ENCODE peak calls at places on chromosomes 12 and 14, in eight cellular contexts. One of them, this sample, is unnamed.
A peak's percentile ranks its signal among the peaks of the same experiment; 100 is the strongest.

GRCh38 chr12:52637299-52637698 is 14.7 kb downstream of the KRT2 start:
- DNase-seq in iris pigment epithelial cell: no peak
- DNase-seq in G401: no peak
- DNase-seq in tibial artery: no peak
- DNase-seq in activated CD4-positive, alpha-beta T cell treated with anti-CD3 and anti-CD28 coated beads, Interleukin-2, amount 50 U/mL, for 48 hours: no peak
- DNase-seq in tibial nerve: no peak
- DNase-seq in stimulated activated CD4-positive, alpha-beta T cell treated with anti-CD3 and anti-CD28 coated beads, Interleukin-4, amount 100 ng/mL, for 48 hours: no peak
- DNase-seq in uterus: no peak
- DNase-seq in this sample: no peak

GRCh38 chr12:29961231-29961630 is 177.5 kb upstream of the TMTC1 start:
- DNase-seq in iris pigment epithelial cell: peak; percentile 60
- DNase-seq in uterus: no peak
- DNase-seq in activated CD4-positive, alpha-beta T cell treated with anti-CD3 and anti-CD28 coated beads, Interleukin-2, amount 50 U/mL, for 48 hours: no peak
- DNase-seq in tibial artery: no peak
- DNase-seq in tibial nerve: no peak
- DNase-seq in stimulated activated CD4-positive, alpha-beta T cell treated with anti-CD3 and anti-CD28 coated beads, Interleukin-4, amount 100 ng/mL, for 48 hours: no peak
- DNase-seq in G401: no peak
- DNase-seq in this sample: no peak

GRCh38 chr12:54984602-54985376 is at the start of gene TESPA1:
- DNase-seq in iris pigment epithelial cell: no peak
- DNase-seq in stimulated activated CD4-positive, alpha-beta T cell treated with anti-CD3 and anti-CD28 coated beads, Interleukin-4, amount 100 ng/mL, for 48 hours: peak; percentile 73
- DNase-seq in tibial artery: peak; percentile 52
- DNase-seq in tibial nerve: peak; percentile 38
- DNase-seq in G401: no peak
- DNase-seq in activated CD4-positive, alpha-beta T cell treated with anti-CD3 and anti-CD28 coated beads, Interleukin-2, amount 50 U/mL, for 48 hours: peak; percentile 81
- DNase-seq in uterus: peak; percentile 31
- DNase-seq in this sample: peak; percentile 92

GRCh38 chr12:47133981-47134380 is 54.2 kb upstream of the AMIGO2 start:
- DNase-seq in uterus: no peak
- DNase-seq in G401: no peak
- DNase-seq in stimulated activated CD4-positive, alpha-beta T cell treated with anti-CD3 and anti-CD28 coated beads, Interleukin-4, amount 100 ng/mL, for 48 hours: no peak
- DNase-seq in tibial nerve: no peak
- DNase-seq in activated CD4-positive, alpha-beta T cell treated with anti-CD3 and anti-CD28 coated beads, Interleukin-2, amount 50 U/mL, for 48 hours: no peak
- DNase-seq in tibial artery: no peak
- DNase-seq in iris pigment epithelial cell: no peak
- DNase-seq in this sample: no peak

GRCh38 chr14:104290058-104290667 is 151.8 kb downstream of the KIF26A start:
- DNase-seq in tibial artery: no peak
- DNase-seq in iris pigment epithelial cell: no peak
- DNase-seq in stimulated activated CD4-positive, alpha-beta T cell treated with anti-CD3 and anti-CD28 coated beads, Interleukin-4, amount 100 ng/mL, for 48 hours: no peak
- DNase-seq in uterus: no peak
- DNase-seq in G401: no peak
- DNase-seq in activated CD4-positive, alpha-beta T cell treated with anti-CD3 and anti-CD28 coated beads, Interleukin-2, amount 50 U/mL, for 48 hours: no peak
- DNase-seq in tibial nerve: no peak
- DNase-seq in this sample: no peak

GRCh38 chr12:112971248-112971647 is 7.1 kb upstream of the OAS2 start:
- DNase-seq in tibial nerve: no peak
- DNase-seq in uterus: no peak
- DNase-seq in activated CD4-positive, alpha-beta T cell treated with anti-CD3 and anti-CD28 coated beads, Interleukin-2, amount 50 U/mL, for 48 hours: no peak
- DNase-seq in G401: no peak
- DNase-seq in iris pigment epithelial cell: no peak
- DNase-seq in stimulated activated CD4-positive, alpha-beta T cell treated with anti-CD3 and anti-CD28 coated beads, Interleukin-4, amount 100 ng/mL, for 48 hours: no peak
- DNase-seq in tibial artery: no peak
- DNase-seq in this sample: no peak

GRCh38 chr14:96189288-96189711 is 15.3 kb upstream of the BDKRB2 start:
- DNase-seq in tibial artery: no peak
- DNase-seq in stimulated activated CD4-positive, alpha-beta T cell treated with anti-CD3 and anti-CD28 coated beads, Interleukin-4, amount 100 ng/mL, for 48 hours: no peak
- DNase-seq in uterus: no peak
- DNase-seq in activated CD4-positive, alpha-beta T cell treated with anti-CD3 and anti-CD28 coated beads, Interleukin-2, amount 50 U/mL, for 48 hours: no peak
- DNase-seq in tibial nerve: no peak
- DNase-seq in G401: no peak
- DNase-seq in iris pigment epithelial cell: peak; percentile 63
- DNase-seq in this sample: no peak

GRCh38 chr12:3380200-3381020 is 110.6 kb upstream of the PRMT8 start:
- DNase-seq in tibial nerve: no peak
- DNase-seq in uterus: no peak
- DNase-seq in iris pigment epithelial cell: no peak
- DNase-seq in tibial artery: no peak
- DNase-seq in activated CD4-positive, alpha-beta T cell treated with anti-CD3 and anti-CD28 coated beads, Interleukin-2, amount 50 U/mL, for 48 hours: no peak
- DNase-seq in stimulated activated CD4-positive, alpha-beta T cell treated with anti-CD3 and anti-CD28 coated beads, Interleukin-4, amount 100 ng/mL, for 48 hours: no peak
- DNase-seq in G401: no peak
- DNase-seq in this sample: no peak

GRCh38 chr14:20688167-20688839 is at the start of gene ANG:
- DNase-seq in activated CD4-positive, alpha-beta T cell treated with anti-CD3 and anti-CD28 coated beads, Interleukin-2, amount 50 U/mL, for 48 hours: no peak
- DNase-seq in tibial artery: no peak
- DNase-seq in iris pigment epithelial cell: no peak
- DNase-seq in uterus: no peak
- DNase-seq in tibial nerve: no peak
- DNase-seq in G401: no peak
- DNase-seq in stimulated activated CD4-positive, alpha-beta T cell treated with anti-CD3 and anti-CD28 coated beads, Interleukin-4, amount 100 ng/mL, for 48 hours: no peak
- DNase-seq in this sample: no peak

GRCh38 chr14:34785223-34786006 is 71.0 kb upstream of the CFL2 start:
- DNase-seq in activated CD4-positive, alpha-beta T cell treated with anti-CD3 and anti-CD28 coated beads, Interleukin-2, amount 50 U/mL, for 48 hours: no peak
- DNase-seq in uterus: no peak
- DNase-seq in stimulated activated CD4-positive, alpha-beta T cell treated with anti-CD3 and anti-CD28 coated beads, Interleukin-4, amount 100 ng/mL, for 48 hours: no peak
- DNase-seq in tibial artery: no peak
- DNase-seq in G401: no peak
- DNase-seq in tibial nerve: no peak
- DNase-seq in iris pigment epithelial cell: no peak
- DNase-seq in this sample: no peak

GRCh38 chr12:40156031-40156764 is 50.3 kb upstream of the SLC2A13 start:
- DNase-seq in iris pigment epithelial cell: no peak
- DNase-seq in tibial artery: no peak
- DNase-seq in stimulated activated CD4-positive, alpha-beta T cell treated with anti-CD3 and anti-CD28 coated beads, Interleukin-4, amount 100 ng/mL, for 48 hours: no peak
- DNase-seq in tibial nerve: no peak
- DNase-seq in activated CD4-positive, alpha-beta T cell treated with anti-CD3 and anti-CD28 coated beads, Interleukin-2, amount 50 U/mL, for 48 hours: no peak
- DNase-seq in uterus: no peak
- DNase-seq in G401: no peak
- DNase-seq in this sample: no peak

GRCh38 chr12:124053855-124054254 is 80.8 kb downstream of the ZNF664 start:
- DNase-seq in tibial artery: no peak
- DNase-seq in stimulated activated CD4-positive, alpha-beta T cell treated with anti-CD3 and anti-CD28 coated beads, Interleukin-4, amount 100 ng/mL, for 48 hours: no peak
- DNase-seq in G401: peak; percentile 67
- DNase-seq in tibial nerve: peak; percentile 33
- DNase-seq in uterus: peak; percentile 69
- DNase-seq in activated CD4-positive, alpha-beta T cell treated with anti-CD3 and anti-CD28 coated beads, Interleukin-2, amount 50 U/mL, for 48 hours: no peak
- DNase-seq in iris pigment epithelial cell: peak; percentile 75
- DNase-seq in this sample: no peak

GRCh38 chr12:96427269-96427729 is 27.1 kb upstream of the CDK17 start:
- DNase-seq in tibial nerve: no peak
- DNase-seq in iris pigment epithelial cell: peak; percentile 100
- DNase-seq in activated CD4-positive, alpha-beta T cell treated with anti-CD3 and anti-CD28 coated beads, Interleukin-2, amount 50 U/mL, for 48 hours: peak; percentile 23
- DNase-seq in tibial artery: peak; percentile 73
- DNase-seq in G401: no peak
- DNase-seq in uterus: peak; percentile 71
- DNase-seq in stimulated activated CD4-positive, alpha-beta T cell treated with anti-CD3 and anti-CD28 coated beads, Interleukin-4, amount 100 ng/mL, for 48 hours: peak; percentile 30
- DNase-seq in this sample: no peak

GRCh38 chr12:59780605-59781135 is 184.8 kb downstream of the SLC16A7 start:
- DNase-seq in G401: peak; percentile 10
- DNase-seq in stimulated activated CD4-positive, alpha-beta T cell treated with anti-CD3 and anti-CD28 coated beads, Interleukin-4, amount 100 ng/mL, for 48 hours: no peak
- DNase-seq in activated CD4-positive, alpha-beta T cell treated with anti-CD3 and anti-CD28 coated beads, Interleukin-2, amount 50 U/mL, for 48 hours: no peak
- DNase-seq in iris pigment epithelial cell: peak; percentile 51
- DNase-seq in uterus: no peak
- DNase-seq in tibial artery: no peak
- DNase-seq in tibial nerve: no peak
- DNase-seq in this sample: peak; percentile 24

GRCh38 chr14:56760164-56760914 is 49.9 kb downstream of the OTX2 start:
- DNase-seq in G401: no peak
- DNase-seq in stimulated activated CD4-positive, alpha-beta T cell treated with anti-CD3 and anti-CD28 coated beads, Interleukin-4, amount 100 ng/mL, for 48 hours: no peak
- DNase-seq in activated CD4-positive, alpha-beta T cell treated with anti-CD3 and anti-CD28 coated beads, Interleukin-2, amount 50 U/mL, for 48 hours: no peak
- DNase-seq in tibial nerve: no peak
- DNase-seq in uterus: no peak
- DNase-seq in tibial artery: no peak
- DNase-seq in iris pigment epithelial cell: no peak
- DNase-seq in this sample: no peak

GRCh38 chr12:119461815-119462214 is 127.3 kb downstream of the CCDC60 start:
- DNase-seq in iris pigment epithelial cell: no peak
- DNase-seq in uterus: no peak
- DNase-seq in tibial artery: no peak
- DNase-seq in tibial nerve: no peak
- DNase-seq in G401: no peak
- DNase-seq in stimulated activated CD4-positive, alpha-beta T cell treated with anti-CD3 and anti-CD28 coated beads, Interleukin-4, amount 100 ng/mL, for 48 hours: no peak
- DNase-seq in activated CD4-positive, alpha-beta T cell treated with anti-CD3 and anti-CD28 coated beads, Interleukin-2, amount 50 U/mL, for 48 hours: no peak
- DNase-seq in this sample: no peak

GRCh38 chr12:130965668-130966067 is 12.0 kb downstream of the ADGRD1 start:
- DNase-seq in activated CD4-positive, alpha-beta T cell treated with anti-CD3 and anti-CD28 coated beads, Interleukin-2, amount 50 U/mL, for 48 hours: no peak
- DNase-seq in uterus: no peak
- DNase-seq in tibial artery: no peak
- DNase-seq in iris pigment epithelial cell: peak; percentile 63
- DNase-seq in G401: no peak
- DNase-seq in tibial nerve: no peak
- DNase-seq in stimulated activated CD4-positive, alpha-beta T cell treated with anti-CD3 and anti-CD28 coated beads, Interleukin-4, amount 100 ng/mL, for 48 hours: no peak
- DNase-seq in this sample: peak; percentile 4

GRCh38 chr12:6253278-6253677 is 53.1 kb downstream of the CD9 start:
- DNase-seq in iris pigment epithelial cell: no peak
- DNase-seq in stimulated activated CD4-positive, alpha-beta T cell treated with anti-CD3 and anti-CD28 coated beads, Interleukin-4, amount 100 ng/mL, for 48 hours: no peak
- DNase-seq in uterus: no peak
- DNase-seq in G401: no peak
- DNase-seq in tibial nerve: no peak
- DNase-seq in activated CD4-positive, alpha-beta T cell treated with anti-CD3 and anti-CD28 coated beads, Interleukin-2, amount 50 U/mL, for 48 hours: no peak
- DNase-seq in tibial artery: no peak
- DNase-seq in this sample: no peak

GRCh38 chr14:33150662-33151061 is 212.0 kb downstream of the NPAS3 start:
- DNase-seq in uterus: no peak
- DNase-seq in G401: no peak
- DNase-seq in stimulated activated CD4-positive, alpha-beta T cell treated with anti-CD3 and anti-CD28 coated beads, Interleukin-4, amount 100 ng/mL, for 48 hours: no peak
- DNase-seq in iris pigment epithelial cell: no peak
- DNase-seq in activated CD4-positive, alpha-beta T cell treated with anti-CD3 and anti-CD28 coated beads, Interleukin-2, amount 50 U/mL, for 48 hours: no peak
- DNase-seq in tibial artery: no peak
- DNase-seq in tibial nerve: no peak
- DNase-seq in this sample: no peak

GRCh38 chr12:96399919-96400630 is at the start of gene CDK17:
- DNase-seq in iris pigment epithelial cell: peak; percentile 86
- DNase-seq in stimulated activated CD4-positive, alpha-beta T cell treated with anti-CD3 and anti-CD28 coated beads, Interleukin-4, amount 100 ng/mL, for 48 hours: peak; percentile 80
- DNase-seq in uterus: peak; percentile 87
- DNase-seq in tibial nerve: peak; percentile 66
- DNase-seq in tibial artery: peak; percentile 77
- DNase-seq in G401: peak; percentile 76
- DNase-seq in activated CD4-positive, alpha-beta T cell treated with anti-CD3 and anti-CD28 coated beads, Interleukin-2, amount 50 U/mL, for 48 hours: peak; percentile 81
- DNase-seq in this sample: peak; percentile 54

GRCh38 chr14:61238611-61239010 is 42.5 kb downstream of the TMEM30B start:
- DNase-seq in stimulated activated CD4-positive, alpha-beta T cell treated with anti-CD3 and anti-CD28 coated beads, Interleukin-4, amount 100 ng/mL, for 48 hours: no peak
- DNase-seq in uterus: no peak
- DNase-seq in G401: no peak
- DNase-seq in tibial artery: no peak
- DNase-seq in tibial nerve: no peak
- DNase-seq in iris pigment epithelial cell: no peak
- DNase-seq in activated CD4-positive, alpha-beta T cell treated with anti-CD3 and anti-CD28 coated beads, Interleukin-2, amount 50 U/mL, for 48 hours: no peak
- DNase-seq in this sample: no peak

GRCh38 chr12:52735106-52735505 is 31.8 kb upstream of the KRT77 start:
- DNase-seq in activated CD4-positive, alpha-beta T cell treated with anti-CD3 and anti-CD28 coated beads, Interleukin-2, amount 50 U/mL, for 48 hours: no peak
- DNase-seq in uterus: no peak
- DNase-seq in tibial artery: no peak
- DNase-seq in tibial nerve: no peak
- DNase-seq in iris pigment epithelial cell: no peak
- DNase-seq in stimulated activated CD4-positive, alpha-beta T cell treated with anti-CD3 and anti-CD28 coated beads, Interleukin-4, amount 100 ng/mL, for 48 hours: no peak
- DNase-seq in G401: no peak
- DNase-seq in this sample: no peak

GRCh38 chr12:18332173-18332572 is 70.9 kb downstream of the PIK3C2G start:
- DNase-seq in activated CD4-positive, alpha-beta T cell treated with anti-CD3 and anti-CD28 coated beads, Interleukin-2, amount 50 U/mL, for 48 hours: no peak
- DNase-seq in uterus: no peak
- DNase-seq in stimulated activated CD4-positive, alpha-beta T cell treated with anti-CD3 and anti-CD28 coated beads, Interleukin-4, amount 100 ng/mL, for 48 hours: no peak
- DNase-seq in G401: no peak
- DNase-seq in tibial artery: no peak
- DNase-seq in iris pigment epithelial cell: no peak
- DNase-seq in tibial nerve: no peak
- DNase-seq in this sample: no peak

GRCh38 chr14:51056431-51056830 is 38.5 kb downstream of the TRIM9 start:
- DNase-seq in iris pigment epithelial cell: no peak
- DNase-seq in G401: peak; percentile 48
- DNase-seq in tibial nerve: no peak
- DNase-seq in stimulated activated CD4-positive, alpha-beta T cell treated with anti-CD3 and anti-CD28 coated beads, Interleukin-4, amount 100 ng/mL, for 48 hours: no peak
- DNase-seq in activated CD4-positive, alpha-beta T cell treated with anti-CD3 and anti-CD28 coated beads, Interleukin-2, amount 50 U/mL, for 48 hours: no peak
- DNase-seq in uterus: no peak
- DNase-seq in tibial artery: no peak
- DNase-seq in this sample: no peak

GRCh38 chr14:36941783-36942521 is 230.5 kb downstream of the SLC25A21 start:
- DNase-seq in iris pigment epithelial cell: peak; percentile 74
- DNase-seq in stimulated activated CD4-positive, alpha-beta T cell treated with anti-CD3 and anti-CD28 coated beads, Interleukin-4, amount 100 ng/mL, for 48 hours: peak; percentile 26
- DNase-seq in tibial nerve: peak; percentile 72
- DNase-seq in tibial artery: peak; percentile 59
- DNase-seq in uterus: peak; percentile 56
- DNase-seq in G401: peak; percentile 41
- DNase-seq in activated CD4-positive, alpha-beta T cell treated with anti-CD3 and anti-CD28 coated beads, Interleukin-2, amount 50 U/mL, for 48 hours: peak; percentile 66
- DNase-seq in this sample: peak; percentile 22

GRCh38 chr12:86265329-86265695 is 9.1 kb upstream of the MGAT4C start:
- DNase-seq in tibial nerve: no peak
- DNase-seq in iris pigment epithelial cell: no peak
- DNase-seq in uterus: no peak
- DNase-seq in tibial artery: no peak
- DNase-seq in activated CD4-positive, alpha-beta T cell treated with anti-CD3 and anti-CD28 coated beads, Interleukin-2, amount 50 U/mL, for 48 hours: no peak
- DNase-seq in stimulated activated CD4-positive, alpha-beta T cell treated with anti-CD3 and anti-CD28 coated beads, Interleukin-4, amount 100 ng/mL, for 48 hours: no peak
- DNase-seq in G401: no peak
- DNase-seq in this sample: no peak

GRCh38 chr12:28550757-28551381 is 360.6 kb downstream of the CCDC91 start:
- DNase-seq in iris pigment epithelial cell: peak; percentile 84
- DNase-seq in activated CD4-positive, alpha-beta T cell treated with anti-CD3 and anti-CD28 coated beads, Interleukin-2, amount 50 U/mL, for 48 hours: no peak
- DNase-seq in G401: no peak
- DNase-seq in tibial nerve: no peak
- DNase-seq in uterus: no peak
- DNase-seq in stimulated activated CD4-positive, alpha-beta T cell treated with anti-CD3 and anti-CD28 coated beads, Interleukin-4, amount 100 ng/mL, for 48 hours: no peak
- DNase-seq in tibial artery: no peak
- DNase-seq in this sample: no peak

GRCh38 chr12:106309671-106310313 is 7.3 kb downstream of the TCP11L2 start:
- DNase-seq in tibial artery: no peak
- DNase-seq in activated CD4-positive, alpha-beta T cell treated with anti-CD3 and anti-CD28 coated beads, Interleukin-2, amount 50 U/mL, for 48 hours: no peak
- DNase-seq in G401: no peak
- DNase-seq in tibial nerve: no peak
- DNase-seq in iris pigment epithelial cell: peak; percentile 77
- DNase-seq in stimulated activated CD4-positive, alpha-beta T cell treated with anti-CD3 and anti-CD28 coated beads, Interleukin-4, amount 100 ng/mL, for 48 hours: no peak
- DNase-seq in uterus: no peak
- DNase-seq in this sample: no peak

GRCh38 chr12:119620490-119620889 is 26.9 kb downstream of the TMEM233 start:
- DNase-seq in tibial nerve: no peak
- DNase-seq in activated CD4-positive, alpha-beta T cell treated with anti-CD3 and anti-CD28 coated beads, Interleukin-2, amount 50 U/mL, for 48 hours: no peak
- DNase-seq in iris pigment epithelial cell: no peak
- DNase-seq in stimulated activated CD4-positive, alpha-beta T cell treated with anti-CD3 and anti-CD28 coated beads, Interleukin-4, amount 100 ng/mL, for 48 hours: no peak
- DNase-seq in G401: no peak
- DNase-seq in tibial artery: no peak
- DNase-seq in uterus: no peak
- DNase-seq in this sample: no peak

GRCh38 chr12:113348849-113349536 is 9.4 kb upstream of the PLBD2 start:
- DNase-seq in tibial nerve: no peak
- DNase-seq in uterus: no peak
- DNase-seq in tibial artery: no peak
- DNase-seq in activated CD4-positive, alpha-beta T cell treated with anti-CD3 and anti-CD28 coated beads, Interleukin-2, amount 50 U/mL, for 48 hours: no peak
- DNase-seq in G401: no peak
- DNase-seq in iris pigment epithelial cell: no peak
- DNase-seq in stimulated activated CD4-positive, alpha-beta T cell treated with anti-CD3 and anti-CD28 coated beads, Interleukin-4, amount 100 ng/mL, for 48 hours: no peak
- DNase-seq in this sample: no peak